ENCODE peak calls at places on chromosomes 6 and 20, in ten cellular contexts. Y, E, B, V, Q, Z, M, J, T and X are unnamed samples.
A peak's percentile ranks its signal among the peaks of the same experiment; 100 is the strongest.

GRCh38 chr6:97524846-97525245 is 241.8 kb upstream of the MMS22L start:
- DNase-seq in Y (peak; percentile 2), Z (peak; percentile 71), T (no peak), Q (peak; percentile 2), V (no peak), B (no peak), E (no peak), J (peak; percentile 6), M (no peak), X (no peak)

GRCh38 chr6:28336284-28337024 is 506 bp upstream of the ZSCAN31 start:
- DNase-seq in J (peak; percentile 78), B (no peak), Q (peak; percentile 72), M (no peak), E (peak; percentile 73), Y (peak; percentile 84), T (peak; percentile 31), V (no peak), Z (no peak), X (peak; percentile 78)

GRCh38 chr20:35643045-35643444 is 21.7 kb downstream of the CPNE1 start:
- DNase-seq in B (no peak), M (no peak), Z (no peak), V (no peak), Q (no peak), Y (no peak), E (no peak), T (no peak), J (no peak), X (no peak)

GRCh38 chr6:169933839-169934698 is 182.6 kb downstream of the ERMARD start:
- DNase-seq in Z (no peak), M (no peak), Q (peak; percentile 40), E (no peak), J (no peak), B (no peak), T (no peak), V (no peak), Y (no peak), X (no peak)

GRCh38 chr6:3392059-3392458 is 64.8 kb downstream of the SLC22A23 start:
- DNase-seq in V (no peak), E (no peak), M (no peak), T (no peak), Y (no peak), J (no peak), Q (no peak), B (no peak), Z (no peak), X (no peak)

GRCh38 chr20:57123139-57123903 is 143.1 kb downstream of the BMP7 start:
- DNase-seq in B (no peak), J (no peak), T (no peak), E (no peak), Z (no peak), Y (no peak), Q (no peak), M (no peak), V (no peak), X (no peak)

GRCh38 chr6:116631379-116631990 is 15.2 kb downstream of the RSPH4A start:
- DNase-seq in Z (no peak), J (no peak), M (no peak), B (no peak), Q (no peak), V (peak; percentile 44), T (no peak), Y (no peak), E (no peak), X (no peak)

GRCh38 chr6:122930252-122931180 is 65.5 kb upstream of the CLVS2 start:
- DNase-seq in T (no peak), Z (no peak), Y (no peak), M (no peak), V (no peak), Q (no peak), J (no peak), B (no peak), E (no peak), X (no peak)

GRCh38 chr6:159801935-159802334 is 1.9 kb downstream of the PNLDC1 start:
- DNase-seq in B (no peak), Q (no peak), T (peak; percentile 6), M (no peak), J (no peak), Z (no peak), E (no peak), V (no peak), Y (no peak), X (no peak)

GRCh38 chr20:32638848-32639247 is 34.9 kb downstream of the C20orf203 start:
- DNase-seq in T (no peak), B (no peak), Q (no peak), M (no peak), Y (no peak), J (no peak), Z (no peak), E (peak; percentile 79), V (no peak), X (no peak)

GRCh38 chr20:18496042-18496441 is 983 bp downstream of the RBBP9 start:
- DNase-seq in Q (peak; percentile 13), T (no peak), Y (no peak), V (no peak), Z (no peak), J (no peak), E (no peak), B (no peak), M (no peak), X (peak; percentile 1)

GRCh38 chr6:154766993-154767392 is 33.8 kb downstream of the SCAF8 start:
- DNase-seq in Z (no peak), Q (no peak), J (no peak), B (no peak), E (no peak), V (no peak), M (no peak), T (peak; percentile 4), Y (peak; percentile 25), X (no peak)

GRCh38 chr20:34037121-34037520 is 43.4 kb downstream of the RALY start:
- DNase-seq in Q (no peak), T (no peak), J (no peak), E (no peak), B (peak; percentile 66), V (no peak), Y (no peak), Z (no peak), M (peak; percentile 69), X (no peak)

GRCh38 chr6:143745160-143746133 is 67.7 kb downstream of the PHACTR2 start:
- DNase-seq in V (peak; percentile 97), M (no peak), B (no peak), J (peak; percentile 68), Y (peak; percentile 89), Z (peak; percentile 19), T (peak; percentile 76), E (peak; percentile 93), Q (peak; percentile 48), X (peak; percentile 73)

GRCh38 chr6:150599199-150600002 is at the start of gene PLEKHG1:
- DNase-seq in V (peak; percentile 81), Y (peak; percentile 47), M (peak; percentile 73), Z (no peak), B (peak; percentile 61), Q (peak; percentile 62), J (peak; percentile 17), E (peak; percentile 51), T (no peak), X (peak; percentile 16)

GRCh38 chr6:73695619-73696421 is at the start of gene CD109:
- DNase-seq in E (peak; percentile 81), Z (no peak), M (no peak), T (peak; percentile 73), V (peak; percentile 48), B (peak; percentile 66), J (peak; percentile 67), Q (peak; percentile 77), Y (peak; percentile 87), X (peak; percentile 94)

GRCh38 chr20:51899674-51900073 is 97.4 kb upstream of the SALL4 start:
- DNase-seq in V (no peak), Y (no peak), J (no peak), B (no peak), T (no peak), Q (no peak), E (no peak), M (no peak), Z (no peak), X (no peak)

GRCh38 chr6:152642578-152643375 is 5.6 kb upstream of the SYNE1 start:
- DNase-seq in Y (peak; percentile 64), V (peak; percentile 77), E (peak; percentile 42), Z (no peak), M (peak; percentile 61), T (peak; percentile 55), J (peak; percentile 35), Q (peak; percentile 60), B (peak; percentile 18), X (peak; percentile 15)

GRCh38 chr20:23289724-23290395 is 60.7 kb upstream of the NXT1 start:
- DNase-seq in J (no peak), B (no peak), V (no peak), E (no peak), M (no peak), Y (no peak), Z (no peak), Q (no peak), T (no peak), X (no peak)

GRCh38 chr6:148884461-148884860 is 137.6 kb downstream of the UST start:
- DNase-seq in B (no peak), T (no peak), Y (no peak), M (no peak), E (no peak), V (no peak), Z (no peak), Q (no peak), J (no peak), X (peak; percentile 22)

GRCh38 chr20:5844063-5844681 is 94.0 kb downstream of the SHLD1 start:
- DNase-seq in T (peak; percentile 28), Z (peak; percentile 86), M (no peak), J (peak; percentile 37), Q (peak; percentile 76), E (no peak), V (no peak), Y (peak; percentile 73), B (peak; percentile 60), X (peak; percentile 81)

GRCh38 chr6:37489697-37490336 is 9.9 kb downstream of the CCDC167 start:
- DNase-seq in V (no peak), B (no peak), T (no peak), E (no peak), M (peak; percentile 71), Z (no peak), J (no peak), Y (no peak), Q (no peak), X (no peak)

GRCh38 chr20:25706793-25707192 is 10.1 kb upstream of the ZNF337 start:
- DNase-seq in Q (no peak), T (no peak), Z (no peak), J (no peak), B (peak; percentile 40), V (no peak), E (no peak), M (no peak), Y (no peak), X (no peak)

GRCh38 chr6:141548969-141549368 is 583.8 kb upstream of the GJE1 start:
- DNase-seq in Q (peak; percentile 78), J (peak; percentile 16), E (no peak), Y (peak; percentile 72), T (no peak), M (no peak), Z (no peak), B (no peak), V (no peak), X (peak; percentile 65)

GRCh38 chr20:13274311-13274965 is 53.4 kb downstream of the ISM1 start:
- DNase-seq in J (no peak), V (no peak), Z (no peak), E (no peak), B (no peak), Y (no peak), T (no peak), Q (no peak), M (no peak), X (no peak)

GRCh38 chr6:138258991-138259390 is 40.7 kb upstream of the PBOV1 start:
- DNase-seq in Z (no peak), V (no peak), B (no peak), E (no peak), Q (no peak), T (no peak), Y (no peak), M (no peak), J (no peak), X (no peak)

GRCh38 chr6:54473328-54473727 is 165.1 kb downstream of the TINAG start:
- DNase-seq in V (peak; percentile 52), M (no peak), E (no peak), T (no peak), J (no peak), Q (peak; percentile 89), Y (no peak), Z (no peak), B (no peak), X (no peak)

GRCh38 chr6:137989696-137990095 is 117.5 kb downstream of the PERP start:
- DNase-seq in J (no peak), B (no peak), Y (no peak), M (no peak), Z (no peak), Q (no peak), E (no peak), V (peak; percentile 34), T (no peak), X (no peak)